ENCODE peak calls at places on chromosome 1, in seven cellular contexts. Y is OCI-LY7; Q is fibroblast of lung; L is activated CD4-positive, alpha-beta T cell treated with anti-CD3 and anti-CD28 coated beads for 48 hours; E is stimulated activated CD4-positive, alpha-beta T cell treated with anti-CD3 and anti-CD28 coated beads, Interleukin-1b, Interleukin-23, amount 100 ng/mL, for 24 hours; W is LoVo; Z is breast epithelium. H is an unnamed sample.

GRCh38 chr1:151166506-151166956 is 587 bp downstream of the SCNM1 start:
- DNase-seq in Y (peak; percentile 32), Q (peak; percentile 63), L (no peak), E (no peak), W (peak; percentile 49), Z (no peak), H (no peak)

GRCh38 chr1:91011726-91012125 is 10.1 kb downstream of the ZNF644 start:
- DNase-seq in Y (no peak), Q (peak; percentile 56), L (no peak), E (no peak), W (no peak), Z (no peak), H (no peak)

GRCh38 chr1:41476807-41477361 is 7.6 kb downstream of the EDN2 start:
- DNase-seq in Y (no peak), Q (no peak), L (no peak), E (no peak), W (no peak), Z (no peak), H (no peak)

GRCh38 chr1:112546076-112546475 is 37.3 kb downstream of the WNT2B start:
- DNase-seq in Y (no peak), Q (no peak), L (no peak), E (no peak), W (no peak), Z (no peak), H (no peak)

GRCh38 chr1:84774674-84775548 is 84.7 kb upstream of the SSX2IP start:
- DNase-seq in Y (no peak), Q (no peak), L (no peak), E (no peak), W (no peak), Z (no peak), H (no peak)

GRCh38 chr1:206706298-206706791 is 21.6 kb downstream of the MAPKAPK2 start:
- DNase-seq in Y (no peak), Q (peak; percentile 88), L (peak; percentile 86), E (peak; percentile 49), W (no peak), Z (no peak), H (no peak)

GRCh38 chr1:205350626-205351235 is 6.0 kb downstream of the KLHDC8A start:
- DNase-seq in Y (no peak), Q (no peak), L (no peak), E (no peak), W (peak; percentile 8), Z (no peak), H (no peak)

GRCh38 chr1:234322979-234323378 is 50.3 kb upstream of the COA6 start:
- DNase-seq in Y (peak; percentile 66), Q (peak; percentile 15), L (peak; percentile 81), E (peak; percentile 38), W (no peak), Z (no peak), H (peak; percentile 80)

GRCh38 chr1:193614817-193615216 is 428.4 kb upstream of the B3GALT2 start:
- DNase-seq in Y (no peak), Q (no peak), L (peak; percentile 2), E (no peak), W (no peak), Z (no peak), H (no peak)

GRCh38 chr1:212596798-212597197 is 11.8 kb upstream of the ATF3 start:
- DNase-seq in Y (no peak), Q (no peak), L (no peak), E (no peak), W (no peak), Z (no peak), H (no peak)